ENCODE peak calls at places on chromosomes 5 and 9, in four cellular contexts. G is ACHN, Z is HFFc6, B is T47D. E is an unnamed sample.

GRCh38 chr5:33049845-33050244 is 338.7 kb downstream of the NPR3 start:
- DNase-seq in G (peak), B (no peak), Z (peak), E (peak)

GRCh38 chr5:151298063-151298462 is 5.5 kb downstream of the SLC36A3 start:
- DNase-seq in B (peak), Z (no peak), G (no peak), E (peak)

GRCh38 chr5:5407924-5408323 is 14.6 kb upstream of the ICE1 start:
- DNase-seq in B (no peak), Z (no peak), G (no peak), E (no peak)

GRCh38 chr9:33106827-33107621 is 30.6 kb upstream of the SMU1 start:
- DNase-seq in Z (peak), G (peak), B (no peak), E (peak)

GRCh38 chr9:14769235-14769580 is 46.7 kb upstream of the CER1 start:
- DNase-seq in B (peak), Z (peak), G (peak), E (peak)

GRCh38 chr5:115735108-115735998 is 81.1 kb downstream of the CDO1 start:
- DNase-seq in Z (no peak), G (no peak), B (no peak), E (no peak)

GRCh38 chr5:130213607-130214006 is 309.3 kb downstream of the CHSY3 start:
- DNase-seq in G (no peak), B (no peak), Z (no peak), E (no peak)

GRCh38 chr9:127520941-127521918 is 69.9 kb downstream of the LRSAM1 start:
- DNase-seq in B (no peak), G (no peak), Z (peak), E (peak)

GRCh38 chr9:27717991-27718390 is 144.7 kb upstream of the C9orf72 start:
- DNase-seq in Z (no peak), G (no peak), B (no peak), E (no peak)

GRCh38 chr5:8184455-8185063 is 315.6 kb downstream of the MTRR start:
- DNase-seq in B (no peak), Z (no peak), G (peak), E (no peak)

GRCh38 chr5:74519161-74519571 is 121.4 kb downstream of the ENC1 start:
- DNase-seq in B (no peak), G (no peak), Z (no peak), E (no peak)

GRCh38 chr5:24225051-24225450 is 419.7 kb downstream of the CDH10 start:
- DNase-seq in G (no peak), Z (no peak), B (no peak), E (no peak)

GRCh38 chr9:134570151-134570621 is 71.4 kb upstream of the COL5A1 start:
- DNase-seq in B (no peak), G (no peak), Z (no peak), E (no peak)

GRCh38 chr5:167513383-167513782 is 778.1 kb upstream of the WWC1 start:
- DNase-seq in Z (no peak), G (no peak), B (no peak), E (no peak)

GRCh38 chr9:90916147-90916734 is 114.6 kb downstream of the SYK start:
- DNase-seq in G (no peak), Z (no peak), B (no peak), E (peak)

GRCh38 chr5:80959768-80960442 is at the start of gene RASGRF2:
- DNase-seq in G (no peak), B (no peak), Z (no peak), E (peak)

GRCh38 chr5:176776141-176776865 is 34.1 kb upstream of the UNC5A start:
- DNase-seq in B (no peak), G (no peak), Z (no peak), E (no peak)

GRCh38 chr9:87836951-87837715 is 45.5 kb upstream of the SPATA31E1 start:
- DNase-seq in Z (no peak), G (no peak), B (no peak), E (no peak)

GRCh38 chr5:116402235-116402634 is 172.4 kb downstream of the SEMA6A start:
- DNase-seq in B (no peak), G (no peak), Z (no peak), E (no peak)

GRCh38 chr9:23686257-23686656 is 139.8 kb downstream of the ELAVL2 start:
- DNase-seq in Z (no peak), B (no peak), G (no peak), E (no peak)

GRCh38 chr9:73807956-73808355 is 656.3 kb downstream of the ANXA1 start:
- DNase-seq in B (no peak), G (no peak), Z (no peak), E (peak)

GRCh38 chr9:6620796-6621195 is 24.7 kb downstream of the GLDC start:
- DNase-seq in B (no peak), G (no peak), Z (no peak), E (no peak)

GRCh38 chr5:166507810-166508419 is 1783.5 kb upstream of the WWC1 start:
- DNase-seq in Z (no peak), B (no peak), G (no peak), E (no peak)

GRCh38 chr5:32462618-32463017 is 18.1 kb upstream of the ZFR start:
- DNase-seq in B (no peak), G (peak), Z (peak), E (peak)

GRCh38 chr5:34976347-34976746 is 47.0 kb downstream of the DNAJC21 start:
- DNase-seq in B (no peak), G (no peak), Z (no peak), E (no peak)

GRCh38 chr5:148902478-148902877 is 76.1 kb downstream of the ADRB2 start:
- DNase-seq in Z (no peak), B (no peak), G (no peak), E (no peak)

GRCh38 chr5:58407042-58407709 is 52.7 kb downstream of the PLK2 start:
- DNase-seq in Z (peak), G (peak), B (no peak), E (peak)

GRCh38 chr9:134178781-134179551 is 14.6 kb upstream of the RNU6ATAC start:
- DNase-seq in B (no peak), G (no peak), Z (no peak), E (no peak)

GRCh38 chr5:115532517-115532916 is 12.1 kb downstream of the FEM1C start:
- DNase-seq in Z (no peak), B (no peak), G (no peak), E (no peak)

GRCh38 chr5:151773979-151774378 is 2.2 kb downstream of the G3BP1 start:
- DNase-seq in Z (no peak), B (no peak), G (no peak), E (no peak)